ENCODE peak calls at places on chromosomes 11 and 22, in five cellular contexts. R, S, I, X and O are unnamed samples.
A peak's percentile ranks its signal among the peaks of the same experiment; 100 is the strongest.

GRCh38 chr11:12506502-12506921 is 129.1 kb downstream of the PARVA start:
- DNase-seq in R (no peak), S (no peak), I (peak; percentile 80), X (no peak), O (no peak)

GRCh38 chr22:25119609-25120008 is 80.0 kb upstream of the CRYBB3 start:
- DNase-seq in R (no peak), S (no peak), I (no peak), X (no peak), O (no peak)

GRCh38 chr22:24175160-24175808 is 6.0 kb upstream of the SUSD2 start:
- DNase-seq in R (peak; percentile 66), S (peak; percentile 80), I (peak; percentile 71), X (peak; percentile 28), O (no peak)

GRCh38 chr11:76206327-76207081 is at the start of gene WNT11:
- DNase-seq in R (peak; percentile 30), S (no peak), I (no peak), X (no peak), O (no peak)

GRCh38 chr11:128463975-128464374 is 123.4 kb downstream of the ETS1 start:
- DNase-seq in R (no peak), S (no peak), I (no peak), X (no peak), O (no peak)

GRCh38 chr11:107857550-107858216 is 904 bp downstream of the SLC35F2 start:
- DNase-seq in R (no peak), S (peak; percentile 59), I (peak; percentile 33), X (no peak), O (no peak)

GRCh38 chr11:31968774-31969433 is 122.0 kb upstream of the RCN1 start:
- DNase-seq in R (no peak), S (no peak), I (peak; percentile 92), X (no peak), O (no peak)

GRCh38 chr11:115848614-115849013 is 344.4 kb upstream of the CADM1 start:
- DNase-seq in R (no peak), S (no peak), I (no peak), X (no peak), O (no peak)

GRCh38 chr22:50008151-50009040 is 4.2 kb downstream of the IL17REL start:
- DNase-seq in R (no peak), S (no peak), I (no peak), X (no peak), O (no peak)

GRCh38 chr22:46851311-46851710 is 88.9 kb downstream of the TBC1D22A start:
- DNase-seq in R (no peak), S (no peak), I (no peak), X (no peak), O (no peak)

GRCh38 chr11:110897035-110897434 is 184.8 kb upstream of the ARHGAP20 start:
- DNase-seq in R (no peak), S (no peak), I (peak; percentile 92), X (no peak), O (no peak)

GRCh38 chr11:67640021-67640757 is 626 bp upstream of the TBX10 start:
- DNase-seq in R (peak; percentile 60), S (no peak), I (peak; percentile 63), X (peak; percentile 43), O (no peak)

GRCh38 chr11:16788141-16789060 is 50.0 kb downstream of the C11orf58 start:
- DNase-seq in R (peak; percentile 48), S (no peak), I (peak; percentile 88), X (peak; percentile 27), O (peak; percentile 76)

GRCh38 chr11:46554205-46555162 is 39.3 kb downstream of the AMBRA1 start:
- DNase-seq in R (no peak), S (no peak), I (peak; percentile 89), X (no peak), O (no peak)

GRCh38 chr11:120392791-120393190 is 56.6 kb downstream of the ARHGEF12 start:
- DNase-seq in R (no peak), S (no peak), I (no peak), X (no peak), O (no peak)

GRCh38 chr11:6405039-6405667 is 13.7 kb downstream of the APBB1 start:
- DNase-seq in R (no peak), S (no peak), I (no peak), X (no peak), O (no peak)

GRCh38 chr11:93959663-93960062 is 61.5 kb upstream of the HEPHL1 start:
- DNase-seq in R (no peak), S (no peak), I (no peak), X (no peak), O (no peak)

GRCh38 chr11:65204646-65205601 is 23.2 kb downstream of the CAPN1 start:
- DNase-seq in R (peak; percentile 48), S (no peak), I (peak; percentile 27), X (peak; percentile 35), O (no peak)

GRCh38 chr11:74818283-74818946 is 69.8 kb downstream of the RNF169 start:
- DNase-seq in R (no peak), S (no peak), I (no peak), X (no peak), O (no peak)

GRCh38 chr22:29202231-29203192 is 3.2 kb upstream of the EMID1 start:
- DNase-seq in R (peak; percentile 17), S (no peak), I (peak; percentile 5), X (no peak), O (no peak)

GRCh38 chr11:128298271-128298670 is 289.1 kb downstream of the ETS1 start:
- DNase-seq in R (no peak), S (no peak), I (no peak), X (no peak), O (no peak)

GRCh38 chr11:11407065-11407737 is 54.2 kb upstream of the CSNK2A3 start:
- DNase-seq in R (no peak), S (peak; percentile 64), I (peak; percentile 43), X (no peak), O (no peak)

GRCh38 chr11:14336507-14337503 is 22.2 kb downstream of the RRAS2 start:
- DNase-seq in R (no peak), S (no peak), I (peak; percentile 98), X (no peak), O (no peak)

GRCh38 chr11:2761131-2762030 is 61.6 kb upstream of the KCNQ1OT1 start:
- DNase-seq in R (no peak), S (peak; percentile 44), I (no peak), X (no peak), O (no peak)

GRCh38 chr22:19422440-19423301 is 8.9 kb downstream of the HIRA start:
- DNase-seq in R (no peak), S (no peak), I (no peak), X (no peak), O (no peak)

GRCh38 chr22:24685804-24686203 is 82.8 kb downstream of the GGT1 start:
- DNase-seq in R (no peak), S (no peak), I (no peak), X (no peak), O (no peak)

GRCh38 chr11:130609121-130610035 is 160.9 kb downstream of the ADAMTS15 start:
- DNase-seq in R (no peak), S (peak; percentile 96), I (peak; percentile 97), X (no peak), O (no peak)